ENCODE peak calls at places on chromosomes 4 and X, in nine cellular contexts. V, H, I, R, G, S, C, Q and Y are unnamed samples.

GRCh38 chr4:7403001-7403400 is 31.7 kb downstream of the PSAPL1 start:
- DNase-seq in I (no peak), R (no peak), S (no peak), V (no peak), G (no peak), Q (no peak), C (no peak), H (no peak), Y (no peak)

GRCh38 chr4:8016527-8016926 is 76.9 kb upstream of the AFAP1 start:
- DNase-seq in G (no peak), C (no peak), R (no peak), V (no peak), I (no peak), H (no peak), Q (no peak), S (no peak), Y (no peak)

GRCh38 chr4:5824635-5825034 is 68.3 kb downstream of the CRMP1 start:
- DNase-seq in R (peak), C (peak), Q (no peak), G (peak), H (peak), S (no peak), V (no peak), I (peak), Y (peak)

GRCh38 chrX:37926700-37927099 is 79.3 kb upstream of the DYNLT3 start:
- DNase-seq in H (peak), S (no peak), C (peak), G (no peak), Q (no peak), V (no peak), I (peak), R (peak), Y (peak)

GRCh38 chr4:73729534-73730165 is 10.7 kb upstream of the CXCL8 start:
- DNase-seq in Q (peak), I (peak), S (no peak), C (peak), G (peak), R (peak), V (no peak), H (peak), Y (peak)

GRCh38 chr4:73450398-73451004 is 14.5 kb downstream of the AFP start:
- DNase-seq in H (no peak), V (no peak), Q (no peak), C (peak), I (peak), R (peak), S (peak), G (no peak), Y (peak)

GRCh38 chr4:145177906-145178538 is 2.4 kb downstream of the OTUD4 start:
- DNase-seq in I (no peak), G (no peak), H (peak), S (no peak), Q (no peak), V (no peak), C (peak), R (peak), Y (no peak)

GRCh38 chr4:788636-789297 is 37.2 kb downstream of the CPLX1 start:
- DNase-seq in C (no peak), G (no peak), Q (no peak), I (no peak), R (no peak), S (no peak), H (no peak), V (no peak), Y (no peak)

GRCh38 chr4:176277162-176277904 is 8.3 kb upstream of the ASB5 start:
- DNase-seq in R (peak), I (peak), S (no peak), C (peak), H (peak), V (no peak), Q (no peak), G (peak), Y (peak)

GRCh38 chr4:25993564-25994185 is 79.7 kb downstream of the SMIM20 start:
- DNase-seq in I (peak), C (no peak), R (no peak), H (peak), Q (peak), G (peak), V (no peak), S (no peak), Y (no peak)

GRCh38 chr4:152990471-152991131 is 54.5 kb downstream of the FHDC1 start:
- DNase-seq in V (no peak), I (peak), H (no peak), G (no peak), S (no peak), C (no peak), Q (no peak), R (no peak), Y (no peak)

GRCh38 chr4:110310795-110311194 is 112.4 kb upstream of the ELOVL6 start:
- DNase-seq in S (no peak), H (peak), I (no peak), V (no peak), G (no peak), Q (no peak), R (no peak), C (no peak), Y (no peak)

GRCh38 chr4:56463711-56464110 is 3.7 kb upstream of the SRP72 start:
- DNase-seq in S (no peak), V (no peak), G (no peak), I (no peak), H (peak), Q (no peak), R (no peak), C (no peak), Y (no peak)

GRCh38 chr4:8400641-8401325 is 39.7 kb downstream of the ACOX3 start:
- DNase-seq in G (no peak), C (no peak), S (no peak), V (no peak), H (peak), Q (no peak), R (peak), I (no peak), Y (peak)

GRCh38 chr4:27278615-27279014 is 418.0 kb downstream of the STIM2 start:
- DNase-seq in Q (no peak), C (peak), I (peak), R (no peak), G (no peak), H (peak), V (no peak), S (no peak), Y (no peak)

GRCh38 chr4:82358773-82359324 is 14.9 kb downstream of the HNRNPD start:
- DNase-seq in Q (no peak), R (no peak), S (no peak), H (no peak), I (no peak), V (no peak), G (no peak), C (no peak), Y (no peak)

GRCh38 chr4:155822572-155822971 is 43.5 kb downstream of the ASIC5 start:
- DNase-seq in I (peak), V (no peak), Q (no peak), R (no peak), C (peak), S (no peak), H (no peak), G (no peak), Y (no peak)

GRCh38 chrX:130915302-130915701 is 12.3 kb upstream of the ENOX2 start:
- DNase-seq in Q (no peak), I (no peak), C (no peak), V (no peak), S (no peak), G (no peak), R (peak), H (no peak), Y (peak)

GRCh38 chr4:33714971-33715370 is 2529.3 kb downstream of the ARAP2 start:
- DNase-seq in H (no peak), C (no peak), S (no peak), I (no peak), G (no peak), V (no peak), R (no peak), Q (no peak), Y (no peak)

GRCh38 chrX:1463581-1464281 is 11.0 kb upstream of the ASMTL start:
- DNase-seq in S (no peak), C (no peak), I (no peak), R (no peak), G (no peak), V (no peak), H (no peak), Q (no peak), Y (no peak)